ENCODE peak calls at places on chromosome 1, in four cellular contexts. X is WTC11, N is ascending aorta, M is spleen. V is an unnamed sample.

GRCh38 chr1:193846881-193847280 is 660.5 kb upstream of the B3GALT2 start:
- DNase-seq in M (no peak), N (no peak), X (no peak), V (no peak)

GRCh38 chr1:201506092-201506491 is 831 bp downstream of the CSRP1 start:
- DNase-seq in N (no peak), X (no peak), M (no peak), V (no peak)

GRCh38 chr1:66446261-66447001 is 87.5 kb upstream of the SGIP1 start:
- DNase-seq in N (no peak), X (no peak), M (no peak), V (no peak)

GRCh38 chr1:51317798-51318197 is 12.6 kb downstream of the TTC39A start:
- DNase-seq in M (no peak), N (no peak), X (no peak), V (no peak)

GRCh38 chr1:6350416-6351088 is 43.0 kb downstream of the ACOT7 start:
- DNase-seq in M (no peak), N (peak; percentile 73), X (no peak), V (no peak)

GRCh38 chr1:55712148-55712547 is 497.0 kb upstream of the USP24 start:
- DNase-seq in N (no peak), X (no peak), M (no peak), V (no peak)

GRCh38 chr1:90925928-90926869 is 95.6 kb downstream of the ZNF644 start:
- DNase-seq in M (no peak), X (no peak), N (no peak), V (no peak)

GRCh38 chr1:155553349-155553748 is 9.3 kb downstream of the ASH1L start:
- DNase-seq in N (no peak), X (no peak), M (no peak), V (no peak)

GRCh38 chr1:84842748-84843231 is 50.2 kb downstream of the LPAR3 start:
- DNase-seq in M (no peak), X (no peak), N (no peak), V (no peak)

GRCh38 chr1:206772228-206773002 is at the start of gene IL10:
- DNase-seq in M (no peak), X (no peak), N (peak; percentile 67), V (no peak)

GRCh38 chr1:62530516-62531154 is 66.7 kb upstream of the ANGPTL3 start:
- DNase-seq in X (peak; percentile 79), N (peak; percentile 69), M (no peak), V (no peak)

GRCh38 chr1:59431566-59432294 is 134.8 kb downstream of the FGGY start:
- DNase-seq in N (no peak), X (no peak), M (no peak), V (no peak)

GRCh38 chr1:106899644-106900043 is 156.8 kb upstream of the PRMT6 start:
- DNase-seq in N (no peak), M (no peak), X (no peak), V (no peak)

GRCh38 chr1:68495532-68495931 is 1.4 kb downstream of the DEPDC1 start:
- DNase-seq in N (no peak), M (no peak), X (no peak), V (no peak)

GRCh38 chr1:30040081-30041019 is 683.0 kb downstream of the MATN1 start:
- DNase-seq in N (no peak), X (no peak), M (no peak), V (no peak)

GRCh38 chr1:12179111-12179519 is 12.3 kb downstream of the TNFRSF1B start:
- DNase-seq in M (no peak), N (peak; percentile 79), X (no peak), V (no peak)

GRCh38 chr1:204402391-204402790 is 9.2 kb downstream of the PPP1R15B start:
- DNase-seq in M (no peak), N (no peak), X (no peak), V (no peak)

GRCh38 chr1:210771131-210771530 is 362.8 kb downstream of the KCNH1 start:
- DNase-seq in N (no peak), X (no peak), M (no peak), V (no peak)

GRCh38 chr1:45198185-45198584 is 8.2 kb downstream of the ZSWIM5 start:
- DNase-seq in N (no peak), M (no peak), X (no peak), V (no peak)

GRCh38 chr1:220342853-220343252 is 70.6 kb upstream of the RAB3GAP2 start:
- DNase-seq in M (no peak), X (no peak), N (no peak), V (no peak)

GRCh38 chr1:43255438-43256210 is 14.2 kb upstream of the TMEM125 start:
- DNase-seq in M (no peak), X (no peak), N (peak; percentile 39), V (no peak)

GRCh38 chr1:89553195-89553584 is 28.6 kb downstream of the LRRC8B start:
- DNase-seq in N (no peak), X (no peak), M (no peak), V (no peak)

GRCh38 chr1:101257500-101258325 is 20.9 kb downstream of the S1PR1 start:
- DNase-seq in X (no peak), N (no peak), M (peak; percentile 82), V (no peak)

GRCh38 chr1:34083974-34084373 is 81.1 kb downstream of the CSMD2 start:
- DNase-seq in X (no peak), N (no peak), M (no peak), V (no peak)

GRCh38 chr1:223819730-223820514 is 25.8 kb downstream of the TP53BP2 start:
- DNase-seq in N (no peak), X (no peak), M (no peak), V (no peak)

GRCh38 chr1:209417761-209418160 is 165.8 kb upstream of the CAMK1G start:
- DNase-seq in M (no peak), X (no peak), N (no peak), V (no peak)

GRCh38 chr1:7187121-7187510 is 401.9 kb downstream of the CAMTA1 start:
- DNase-seq in M (no peak), X (no peak), N (no peak), V (no peak)

GRCh38 chr1:165443539-165444289 is 1.2 kb downstream of the RXRG start:
- DNase-seq in X (peak; percentile 18), N (no peak), M (no peak), V (no peak)

GRCh38 chr1:205009666-205010065 is 33.3 kb upstream of the CNTN2 start:
- DNase-seq in M (no peak), X (no peak), N (no peak), V (no peak)

GRCh38 chr1:27993241-27993640 is 33.5 kb downstream of the XKR8 start:
- DNase-seq in N (no peak), X (no peak), M (no peak), V (no peak)

GRCh38 chr1:153608742-153609584 is 4.0 kb downstream of the S100A16 start:
- DNase-seq in N (peak; percentile 92), X (peak; percentile 84), M (peak; percentile 84), V (no peak)

GRCh38 chr1:228100822-228101613 is 2.1 kb downstream of the C1orf35 start:
- DNase-seq in N (peak; percentile 56), X (no peak), M (peak; percentile 75), V (peak; percentile 15)

GRCh38 chr1:62076286-62076685 is 118.4 kb upstream of the L1TD1 start:
- DNase-seq in M (no peak), N (no peak), X (no peak), V (no peak)

GRCh38 chr1:35927472-35927871 is 3.4 kb upstream of the AGO3 start:
- DNase-seq in X (no peak), N (no peak), M (no peak), V (no peak)

GRCh38 chr1:25658791-25659431 is 42.3 kb downstream of the MAN1C1 start:
- DNase-seq in X (no peak), N (peak; percentile 83), M (no peak), V (no peak)

GRCh38 chr1:165988817-165989216 is 161.4 kb downstream of the UCK2 start:
- DNase-seq in N (no peak), M (no peak), X (no peak), V (no peak)

GRCh38 chr1:65512967-65513777 is 92.7 kb downstream of the LEPR start:
- DNase-seq in M (no peak), N (no peak), X (no peak), V (no peak)

GRCh38 chr1:178579562-178579961 is 66.7 kb downstream of the TEX35 start:
- DNase-seq in N (no peak), M (no peak), X (no peak), V (peak; percentile 28)

GRCh38 chr1:178580096-178580495 is 67.2 kb downstream of the TEX35 start:
- DNase-seq in N (no peak), M (no peak), X (no peak), V (no peak)

GRCh38 chr1:178580876-178581275 is 68.0 kb downstream of the TEX35 start:
- DNase-seq in N (no peak), X (no peak), M (no peak), V (no peak)

GRCh38 chr1:178579095-178579494 is 66.2 kb downstream of the TEX35 start:
- DNase-seq in N (no peak), X (no peak), M (no peak), V (no peak)

DNA sequence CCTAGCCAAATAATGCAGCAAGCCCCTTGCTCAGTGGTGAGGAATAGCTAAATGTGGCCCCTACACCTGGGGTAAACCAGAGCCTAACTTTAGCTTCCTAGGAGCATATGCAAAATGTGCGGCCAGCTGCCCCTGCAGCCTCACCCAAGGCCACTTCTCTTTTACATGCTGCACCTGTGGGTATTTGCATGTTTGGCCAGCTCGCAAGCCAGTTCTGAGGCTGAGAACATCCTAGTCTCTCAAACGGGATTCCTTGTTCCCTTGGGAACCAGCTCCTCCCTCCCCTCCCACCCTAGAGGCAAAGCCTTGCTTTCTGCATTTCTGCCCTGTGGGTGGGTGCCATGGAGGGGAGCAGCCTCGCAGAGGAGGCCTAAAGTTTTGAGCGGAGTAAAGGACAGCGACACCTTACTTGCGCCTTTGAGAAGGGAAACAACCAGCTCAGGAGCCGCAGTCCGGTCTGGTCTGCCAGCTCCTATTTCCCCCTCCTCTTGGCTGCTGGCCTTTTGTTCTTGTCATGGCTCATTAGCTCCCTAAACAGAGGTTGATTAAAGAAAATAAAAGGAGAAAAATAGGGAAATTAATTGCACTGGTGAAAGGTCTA is 68.5 kb downstream of the TEX35 start:
- DNase-seq in M (peak; percentile 88), N (no peak), X (peak; percentile 77), V (peak; percentile 57)
- TF ChIP-seq CTCF in M (no peak), N (no peak), X (no peak), V (no peak)

DNA sequence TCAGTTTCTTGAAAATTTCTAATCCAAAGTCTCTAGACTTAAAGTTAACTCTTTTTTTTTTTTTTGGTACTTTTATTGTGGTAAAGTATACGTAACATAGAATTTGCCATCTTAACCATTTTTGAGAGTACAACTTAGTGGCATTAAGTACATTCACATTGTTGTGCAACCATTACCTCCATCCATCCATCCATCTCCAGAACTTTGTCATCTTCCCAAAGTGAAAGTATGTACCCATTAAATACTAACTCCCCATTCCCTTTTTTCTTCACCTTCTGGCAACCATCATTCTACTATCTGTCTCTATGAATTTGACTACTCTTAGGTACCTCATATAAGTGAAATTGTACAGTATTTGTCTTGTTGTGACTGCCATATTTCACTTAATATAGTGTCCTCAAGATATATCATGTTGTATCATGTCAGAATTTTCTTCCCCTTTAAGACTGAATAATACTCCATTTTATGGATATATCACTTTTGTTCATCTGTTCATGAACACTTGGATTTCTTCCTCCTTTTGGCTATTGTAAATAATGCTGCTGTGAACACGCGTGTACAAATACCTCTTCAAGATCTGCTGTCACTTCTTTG is 18.4 kb downstream of the RLF start:
- DNase-seq in N (no peak), M (no peak), X (no peak), V (no peak)
- TF ChIP-seq CTCF in N (no peak), M (no peak), X (no peak), V (no peak)

GRCh38 chr1:247078315-247079140 is at the start of gene ZNF670:
- DNase-seq in X (peak; percentile 99), N (peak; percentile 98), M (peak; percentile 97), V (peak; percentile 78)
- TF ChIP-seq CTCF in X (no peak), N (no peak), M (no peak), V (no peak)

GRCh38 chr1:237932806-237933205 is 42.1 kb upstream of the ZP4 start:
- DNase-seq in X (no peak), N (no peak), M (no peak), V (no peak)

GRCh38 chr1:237938553-237938952 is 47.8 kb upstream of the ZP4 start:
- DNase-seq in X (peak; percentile 76), N (no peak), M (no peak), V (no peak)
- TF ChIP-seq CTCF in X (peak; percentile 53), N (no peak), M (no peak), V (no peak)